ENCODE peak calls at places on chromosomes 13 and 19, in four cellular contexts. One of them, this sample, is unnamed.

GRCh38 chr13:101346942-101347728 is 69.2 kb downstream of the NALCN start:
- DNase-seq in choroid plexus epithelial cell: peak; percentile 52
- DNase-seq in Karpas-422: no peak
- DNase-seq in breast epithelium: no peak
- DNase-seq in this sample: no peak

GRCh38 chr19:41862445-41862986 is 2.5 kb downstream of the RPS19 start:
- DNase-seq in breast epithelium: no peak
- DNase-seq in choroid plexus epithelial cell: no peak
- DNase-seq in Karpas-422: no peak
- DNase-seq in this sample: no peak

GRCh38 chr13:74040200-74040599 is 94.0 kb downstream of the KLF12 start:
- DNase-seq in breast epithelium: no peak
- DNase-seq in choroid plexus epithelial cell: peak; percentile 55
- DNase-seq in Karpas-422: peak; percentile 86
- DNase-seq in this sample: peak; percentile 47

GRCh38 chr13:43377955-43378354 is 354.6 kb downstream of the DNAJC15 start:
- DNase-seq in Karpas-422: no peak
- DNase-seq in choroid plexus epithelial cell: peak; percentile 6
- DNase-seq in breast epithelium: no peak
- DNase-seq in this sample: no peak

GRCh38 chr19:41626877-41627276 is at the start of gene CEACAM4:
- DNase-seq in choroid plexus epithelial cell: no peak
- DNase-seq in Karpas-422: no peak
- DNase-seq in breast epithelium: no peak
- DNase-seq in this sample: no peak

GRCh38 chr13:112699318-112699918 is 9.6 kb downstream of the ATP11A start:
- DNase-seq in choroid plexus epithelial cell: no peak
- DNase-seq in breast epithelium: no peak
- DNase-seq in Karpas-422: no peak
- DNase-seq in this sample: no peak

GRCh38 chr13:32723987-32724386 is 137.7 kb downstream of the PDS5B start:
- DNase-seq in choroid plexus epithelial cell: no peak
- DNase-seq in breast epithelium: no peak
- DNase-seq in Karpas-422: no peak
- DNase-seq in this sample: no peak

GRCh38 chr13:111006508-111007031 is 91.7 kb upstream of the ANKRD10 start:
- DNase-seq in Karpas-422: no peak
- DNase-seq in breast epithelium: peak; percentile 50
- DNase-seq in choroid plexus epithelial cell: peak; percentile 97
- DNase-seq in this sample: no peak

GRCh38 chr13:78787189-78787588 is 128.2 kb upstream of the OBI1 start:
- DNase-seq in breast epithelium: no peak
- DNase-seq in choroid plexus epithelial cell: peak; percentile 0
- DNase-seq in Karpas-422: no peak
- DNase-seq in this sample: no peak

GRCh38 chr13:114064516-114065140 is 67.8 kb downstream of the RASA3 start:
- DNase-seq in Karpas-422: no peak
- DNase-seq in choroid plexus epithelial cell: peak; percentile 60
- DNase-seq in breast epithelium: no peak
- DNase-seq in this sample: no peak

GRCh38 chr19:51439021-51439465 is 19.2 kb downstream of the SIGLEC8 start:
- DNase-seq in choroid plexus epithelial cell: peak; percentile 8
- DNase-seq in Karpas-422: peak; percentile 95
- DNase-seq in breast epithelium: no peak
- DNase-seq in this sample: peak; percentile 33

GRCh38 chr13:94329754-94330551 is 149.5 kb downstream of the DCT start:
- DNase-seq in breast epithelium: no peak
- DNase-seq in Karpas-422: no peak
- DNase-seq in choroid plexus epithelial cell: peak; percentile 98
- DNase-seq in this sample: no peak

GRCh38 chr13:25292301-25292700 is 5.0 kb upstream of the MTMR6 start:
- DNase-seq in breast epithelium: no peak
- DNase-seq in choroid plexus epithelial cell: peak; percentile 84
- DNase-seq in Karpas-422: no peak
- DNase-seq in this sample: peak; percentile 86

GRCh38 chr19:33507021-33507956 is 14.3 kb downstream of the PEPD start:
- DNase-seq in Karpas-422: no peak
- DNase-seq in breast epithelium: no peak
- DNase-seq in choroid plexus epithelial cell: no peak
- DNase-seq in this sample: no peak

GRCh38 chr19:35644987-35645679 is 3.0 kb upstream of the COX6B1 start:
- DNase-seq in Karpas-422: peak; percentile 90
- DNase-seq in choroid plexus epithelial cell: peak; percentile 60
- DNase-seq in breast epithelium: peak; percentile 58
- DNase-seq in this sample: peak; percentile 86

GRCh38 chr13:112686987-112687386 is 2.9 kb upstream of the ATP11A start:
- DNase-seq in breast epithelium: no peak
- DNase-seq in choroid plexus epithelial cell: no peak
- DNase-seq in Karpas-422: no peak
- DNase-seq in this sample: no peak

GRCh38 chr13:71242191-71242590 is 624.8 kb downstream of the DACH1 start:
- DNase-seq in Karpas-422: no peak
- DNase-seq in choroid plexus epithelial cell: no peak
- DNase-seq in breast epithelium: no peak
- DNase-seq in this sample: no peak

GRCh38 chr19:18594096-18594823 is 5.7 kb downstream of the REX1BD start:
- DNase-seq in breast epithelium: peak; percentile 65
- DNase-seq in choroid plexus epithelial cell: peak; percentile 85
- DNase-seq in Karpas-422: peak; percentile 94
- DNase-seq in this sample: peak; percentile 28

GRCh38 chr19:688992-689391 is 6.3 kb downstream of the PRSS57 start:
- DNase-seq in choroid plexus epithelial cell: no peak
- DNase-seq in breast epithelium: no peak
- DNase-seq in Karpas-422: no peak
- DNase-seq in this sample: no peak

GRCh38 chr13:97261254-97262015 is 39.3 kb downstream of the MBNL2 start:
- DNase-seq in breast epithelium: no peak
- DNase-seq in Karpas-422: no peak
- DNase-seq in choroid plexus epithelial cell: no peak
- DNase-seq in this sample: no peak

GRCh38 chr13:99959127-99959529 is 12.4 kb downstream of the ZIC5 start:
- DNase-seq in breast epithelium: no peak
- DNase-seq in choroid plexus epithelial cell: no peak
- DNase-seq in Karpas-422: no peak
- DNase-seq in this sample: no peak

GRCh38 chr19:53917356-53917755 is 8.3 kb downstream of the CACNG7 start:
- DNase-seq in Karpas-422: no peak
- DNase-seq in breast epithelium: no peak
- DNase-seq in choroid plexus epithelial cell: no peak
- DNase-seq in this sample: no peak

GRCh38 chr13:97912139-97912535 is 41.3 kb upstream of the IPO5 start:
- DNase-seq in breast epithelium: no peak
- DNase-seq in Karpas-422: no peak
- DNase-seq in choroid plexus epithelial cell: no peak
- DNase-seq in this sample: no peak

GRCh38 chr19:2337329-2337707 is 8.8 kb downstream of the SPPL2B start:
- DNase-seq in Karpas-422: no peak
- DNase-seq in choroid plexus epithelial cell: peak; percentile 74
- DNase-seq in breast epithelium: no peak
- DNase-seq in this sample: no peak

GRCh38 chr13:52723181-52723580 is 16.4 kb downstream of the CNMD start:
- DNase-seq in choroid plexus epithelial cell: no peak
- DNase-seq in breast epithelium: no peak
- DNase-seq in Karpas-422: no peak
- DNase-seq in this sample: no peak

GRCh38 chr13:52725302-52725701 is 14.3 kb downstream of the CNMD start:
- DNase-seq in Karpas-422: no peak
- DNase-seq in choroid plexus epithelial cell: no peak
- DNase-seq in breast epithelium: no peak
- DNase-seq in this sample: no peak

DNA sequence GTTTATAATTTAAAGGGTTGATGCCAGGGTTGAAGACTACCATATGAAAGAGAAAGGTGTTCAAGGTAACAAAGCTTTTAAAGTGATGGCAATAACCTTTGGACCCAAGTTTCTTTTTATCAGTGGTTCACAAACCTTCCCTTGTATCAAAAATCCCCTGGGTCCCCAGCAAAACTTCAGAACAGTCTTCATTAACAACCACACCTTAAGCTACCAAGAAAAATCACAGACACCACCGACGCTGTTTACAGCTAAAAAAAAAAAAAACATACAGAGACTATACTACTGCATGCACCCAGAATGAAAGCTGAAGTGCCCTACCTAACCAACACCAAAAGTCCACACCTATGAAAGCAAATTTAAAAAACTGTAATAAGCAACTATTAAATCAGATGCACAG is 13.4 kb downstream of the CNMD start:
- DNase-seq in choroid plexus epithelial cell: no peak
- DNase-seq in Karpas-422: no peak
- DNase-seq in breast epithelium: no peak
- DNase-seq in this sample: no peak
- H3K4me3 ChIP-seq in choroid plexus epithelial cell: no peak overlapping the region
- H3K4me3 ChIP-seq in Karpas-422: no peak overlapping the region
- H3K4me3 ChIP-seq in breast epithelium: no peak overlapping the region
- H3K4me3 ChIP-seq in this sample: no peak overlapping the region

DNA sequence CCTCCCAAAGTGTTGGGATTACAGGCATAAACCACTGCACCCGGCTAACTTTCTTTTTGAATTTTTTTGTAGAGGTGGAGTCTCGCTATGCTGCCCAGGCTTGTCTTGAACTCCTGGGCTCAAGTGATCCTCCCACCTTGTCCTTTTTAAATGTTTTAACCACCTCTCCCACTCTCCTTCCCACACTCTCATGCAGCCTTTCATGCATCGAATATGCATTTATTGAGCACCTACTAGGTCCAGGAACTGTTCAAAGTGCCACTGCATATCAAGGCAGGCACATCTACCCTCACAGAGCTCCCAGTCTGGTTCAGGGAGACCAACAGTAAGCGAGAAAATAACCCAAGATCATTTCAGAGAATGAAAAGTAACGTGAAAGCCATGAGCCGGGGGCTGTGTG is 1.2 kb downstream of the TICAM1 start:
- DNase-seq in Karpas-422: no peak
- DNase-seq in choroid plexus epithelial cell: no peak
- DNase-seq in breast epithelium: no peak
- DNase-seq in this sample: no peak
- H3K4me3 ChIP-seq in Karpas-422: peak overlapping the region; percentile 98
- H3K4me3 ChIP-seq in choroid plexus epithelial cell: peak overlapping the region; percentile 89
- H3K4me3 ChIP-seq in breast epithelium: peak overlapping the region; percentile 99
- H3K4me3 ChIP-seq in this sample: peak overlapping the region; percentile 82

DNA sequence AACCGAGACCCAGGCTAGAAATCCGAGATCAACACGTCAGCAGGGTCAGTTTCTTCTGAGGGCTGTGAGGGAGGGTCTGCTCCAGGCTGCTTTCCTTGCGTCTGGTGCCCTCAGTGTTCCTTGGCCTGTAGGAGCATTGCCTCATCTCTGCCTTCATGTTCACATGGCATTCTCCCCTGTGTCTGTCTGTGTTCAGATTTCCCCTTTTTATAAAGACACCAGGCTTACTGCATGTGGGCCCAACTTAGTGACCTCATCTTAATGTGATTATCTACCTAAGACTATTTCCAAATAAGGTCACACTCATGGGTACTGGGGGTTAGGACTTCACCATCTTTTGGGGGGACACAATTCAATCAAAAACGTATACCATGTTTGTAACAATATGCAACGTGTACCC is 57.2 kb upstream of the C1QTNF9 start:
- DNase-seq in breast epithelium: no peak
- DNase-seq in Karpas-422: no peak
- DNase-seq in choroid plexus epithelial cell: no peak
- DNase-seq in this sample: no peak
- H3K4me3 ChIP-seq in breast epithelium: no peak overlapping the region
- H3K4me3 ChIP-seq in Karpas-422: no peak overlapping the region
- H3K4me3 ChIP-seq in choroid plexus epithelial cell: no peak overlapping the region
- H3K4me3 ChIP-seq in this sample: no peak overlapping the region

GRCh38 chr19:16115309-16116039 is 3.8 kb downstream of the RAB8A start:
- DNase-seq in breast epithelium: no peak
- DNase-seq in choroid plexus epithelial cell: no peak
- DNase-seq in Karpas-422: no peak
- DNase-seq in this sample: no peak

GRCh38 chr19:16111909-16112752 is 442 bp downstream of the RAB8A start:
- DNase-seq in breast epithelium: no peak
- DNase-seq in Karpas-422: peak; percentile 54
- DNase-seq in choroid plexus epithelial cell: no peak
- DNase-seq in this sample: no peak

GRCh38 chr19:16111160-16111908 is at the start of gene RAB8A:
- DNase-seq in breast epithelium: peak; percentile 100
- DNase-seq in choroid plexus epithelial cell: peak; percentile 100
- DNase-seq in Karpas-422: peak; percentile 100
- DNase-seq in this sample: peak; percentile 98

GRCh38 chr19:16113727-16114126 is 2.0 kb downstream of the RAB8A start:
- DNase-seq in breast epithelium: no peak
- DNase-seq in choroid plexus epithelial cell: no peak
- DNase-seq in Karpas-422: peak; percentile 50
- DNase-seq in this sample: peak; percentile 35

GRCh38 chr19:16112778-16113177 is 1.1 kb downstream of the RAB8A start:
- DNase-seq in Karpas-422: no peak
- DNase-seq in choroid plexus epithelial cell: no peak
- DNase-seq in breast epithelium: no peak
- DNase-seq in this sample: no peak
- H3K4me3 ChIP-seq in Karpas-422: peak overlapping the region; percentile 85
- H3K4me3 ChIP-seq in choroid plexus epithelial cell: peak overlapping the region; percentile 77
- H3K4me3 ChIP-seq in breast epithelium: peak overlapping the region; percentile 87
- H3K4me3 ChIP-seq in this sample: peak overlapping the region; percentile 95

This sample was measured in Jurkat, Clone E6-1.